ENCODE peak calls at places on chromosomes 11 and 22, in four cellular contexts. P is adrenal gland, U is ovary, X is sigmoid colon. G is an unnamed sample.

GRCh38 chr11:73058989-73059674 is 83.0 kb downstream of the FCHSD2 start:
- DNase-seq in P (no peak), X (no peak), U (no peak), G (no peak)

GRCh38 chr22:44331881-44332714 is 19.3 kb upstream of the SHISAL1 start:
- DNase-seq in P (no peak), X (peak; percentile 72), U (no peak), G (no peak)

GRCh38 chr11:48093795-48094642 is 113.7 kb downstream of the PTPRJ start:
- DNase-seq in U (no peak), X (no peak), P (no peak), G (no peak)

GRCh38 chr22:40196628-40197027 is 18.9 kb downstream of the TNRC6B start:
- DNase-seq in U (no peak), X (no peak), P (peak; percentile 49), G (peak; percentile 55)

GRCh38 chr22:32448980-32449379 is 15.3 kb downstream of the BPIFC start:
- DNase-seq in U (no peak), X (no peak), P (no peak), G (no peak)

GRCh38 chr22:17865183-17866055 is 91.2 kb upstream of the BID start:
- DNase-seq in U (no peak), X (no peak), P (no peak), G (no peak)

GRCh38 chr11:34235591-34236071 is 122.2 kb downstream of the ABTB2 start:
- DNase-seq in U (no peak), X (no peak), P (no peak), G (no peak)

GRCh38 chr11:93908689-93909088 is 58.3 kb upstream of the VSTM5 start:
- DNase-seq in X (no peak), P (no peak), U (no peak), G (peak; percentile 42)

GRCh38 chr22:45968751-45969413 is 8.1 kb downstream of the WNT7B start:
- DNase-seq in P (no peak), U (no peak), X (no peak), G (peak; percentile 98)

GRCh38 chr11:28566643-28567042 is 458.5 kb downstream of the METTL15 start:
- DNase-seq in P (peak; percentile 95), X (peak; percentile 72), U (peak; percentile 80), G (peak; percentile 7)

GRCh38 chr11:113779496-113779895 is at the start of gene CLDN25:
- DNase-seq in U (no peak), P (no peak), X (no peak), G (no peak)

GRCh38 chr11:35822815-35823495 is 120.9 kb upstream of the LDLRAD3 start:
- DNase-seq in X (no peak), U (no peak), P (no peak), G (no peak)

GRCh38 chr11:77589521-77590193 is at the start of gene AQP11:
- DNase-seq in X (peak; percentile 90), U (peak; percentile 88), P (peak; percentile 91), G (peak; percentile 88)

DNA sequence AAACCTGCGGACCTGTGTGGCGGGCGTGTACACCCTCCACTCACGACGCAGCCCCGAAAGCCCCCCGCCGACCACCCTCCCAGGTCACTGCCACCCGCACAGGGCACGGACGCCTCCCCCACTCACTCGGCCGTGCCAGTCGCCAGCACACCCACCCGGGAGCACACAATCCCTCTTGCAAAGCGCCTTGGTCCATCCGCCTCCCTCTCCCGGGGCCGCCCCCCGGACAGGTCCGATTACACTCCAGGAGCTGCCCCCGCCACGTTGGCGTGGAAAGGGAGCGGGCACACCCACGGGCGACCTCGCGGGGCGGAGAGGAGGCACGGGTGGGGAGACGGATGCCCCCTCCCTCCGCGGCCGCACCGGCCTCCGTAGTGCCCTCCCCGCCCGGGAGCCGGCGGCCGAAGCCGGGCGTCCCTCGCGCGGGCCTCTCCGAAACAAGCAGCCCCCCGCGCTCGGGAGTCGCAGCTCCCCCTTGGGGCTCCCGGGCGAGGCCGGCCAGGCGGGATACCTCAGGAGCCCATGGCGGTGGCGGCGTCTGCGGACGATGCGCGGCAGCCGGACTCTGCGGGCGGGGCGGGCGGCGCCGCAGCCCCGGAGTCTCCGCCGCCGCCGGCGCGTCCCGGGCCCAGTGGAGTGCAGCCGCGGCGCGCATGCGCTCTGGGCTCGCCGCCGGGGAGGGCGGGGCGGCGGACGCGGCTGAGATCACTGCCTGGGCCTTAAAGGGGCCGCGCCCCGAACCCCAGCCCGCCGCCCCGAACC is at the start of gene TMEM184B:
- DNase-seq in P (peak; percentile 84), U (peak; percentile 84), X (peak; percentile 89), G (peak; percentile 77)
- TF ChIP-seq POLR2A in P (peak; percentile 90), U (peak; percentile 95), X (peak; percentile 50), G (peak; percentile 76)

GRCh38 chr11:61498767-61499341 is 9.7 kb upstream of the LRRC10B start:
- DNase-seq in P (no peak), U (no peak), X (no peak), G (no peak)
- TF ChIP-seq POLR2A in P (no peak), U (no peak), X (no peak), G (no peak)

GRCh38 chr22:21015051-21016006 is at the start of gene P2RX6:
- DNase-seq in P (peak; percentile 37), X (no peak), U (no peak), G (no peak)
- TF ChIP-seq POLR2A in P (no peak), X (no peak), U (no peak), G (peak; percentile 5)

GRCh38 chr11:67630230-67630942 is 649 bp upstream of the NUDT8 start:
- DNase-seq in X (peak; percentile 99), P (peak; percentile 99), U (peak; percentile 100), G (peak; percentile 94)
- TF ChIP-seq POLR2A in X (no peak), P (peak; percentile 76), U (peak; percentile 28), G (peak; percentile 54)

GRCh38 chr11:87659807-87660206 is 515.4 kb downstream of the RAB38 start:
- DNase-seq in X (no peak), U (no peak), P (no peak), G (no peak)

GRCh38 chr11:87666730-87667129 is 508.5 kb downstream of the RAB38 start:
- DNase-seq in P (no peak), U (no peak), X (no peak), G (no peak)

GRCh38 chr11:87661270-87661669 is 514.0 kb downstream of the RAB38 start:
- DNase-seq in X (no peak), U (no peak), P (no peak), G (no peak)

GRCh38 chr11:87662287-87662686 is 513.0 kb downstream of the RAB38 start:
- DNase-seq in U (no peak), P (no peak), X (no peak), G (no peak)
- TF ChIP-seq POLR2A in U (no peak), P (no peak), X (no peak), G (no peak)